ENCODE peak calls at places on chromosomes 13 and 19, in six cellular contexts. R is HCT116; N is tibial nerve; Y is fibroblast of mammary gland; G is nephron progenitor cell; Z is CD4-positive, alpha-beta T cell. B is an unnamed sample.

GRCh38 chr19:40317338-40317737 is 30.9 kb downstream of the C19orf47 start:
- DNase-seq in R (no peak), N (no peak), Y (no peak), G (no peak), Z (no peak), B (no peak)

GRCh38 chr19:46791944-46792343 is 3.5 kb upstream of the SLC1A5 start:
- DNase-seq in R (no peak), N (no peak), Y (no peak), G (no peak), Z (peak), B (no peak)

GRCh38 chr13:97353927-97354326 is 80.0 kb upstream of the RAP2A start:
- DNase-seq in R (no peak), N (no peak), Y (peak), G (no peak), Z (no peak), B (no peak)

GRCh38 chr19:17669419-17669818 is 18.7 kb downstream of the UNC13A start:
- DNase-seq in R (no peak), N (no peak), Y (no peak), G (no peak), Z (no peak), B (no peak)

GRCh38 chr19:8731428-8732169 is 10.2 kb downstream of the OR2Z1 start:
- DNase-seq in R (no peak), N (no peak), Y (no peak), G (peak), Z (no peak), B (no peak)

GRCh38 chr19:51660975-51661600 is 14.5 kb upstream of the SIGLEC14 start:
- DNase-seq in R (peak), N (peak), Y (peak), G (peak), Z (peak), B (peak)

GRCh38 chr19:3374369-3375112 is 8.2 kb downstream of the NFIC start:
- DNase-seq in R (no peak), N (peak), Y (no peak), G (no peak), Z (no peak), B (no peak)

GRCh38 chr13:59099182-59099950 is 1064.4 kb downstream of the DIAPH3 start:
- DNase-seq in R (no peak), N (no peak), Y (no peak), G (no peak), Z (no peak), B (no peak)

GRCh38 chr19:39115105-39115847 is 10.3 kb upstream of the PAK4 start:
- DNase-seq in R (no peak), N (no peak), Y (no peak), G (no peak), Z (no peak), B (no peak)

GRCh38 chr19:290539-291521 is at the start of gene PLPP2:
- DNase-seq in R (no peak), N (no peak), Y (no peak), G (no peak), Z (no peak), B (no peak)

GRCh38 chr19:19230999-19231398 is 19.2 kb downstream of the NCAN start:
- DNase-seq in R (no peak), N (no peak), Y (no peak), G (no peak), Z (no peak), B (no peak)

GRCh38 chr19:18292810-18293641 is 11.6 kb upstream of the JUND start:
- DNase-seq in R (peak), N (peak), Y (peak), G (peak), Z (no peak), B (peak)

GRCh38 chr13:75946746-75947397 is 310.7 kb downstream of the LMO7 start:
- DNase-seq in R (no peak), N (no peak), Y (no peak), G (no peak), Z (no peak), B (no peak)

GRCh38 chr13:114020750-114021463 is 47.0 kb upstream of the C13orf46 start:
- DNase-seq in R (no peak), N (no peak), Y (no peak), G (no peak), Z (no peak), B (no peak)

GRCh38 chr13:35210234-35210633 is 266.3 kb downstream of the MAB21L1 start:
- DNase-seq in R (no peak), N (no peak), Y (peak), G (no peak), Z (no peak), B (no peak)

GRCh38 chr19:58554494-58555368 is at the start of gene CHMP2A:
- DNase-seq in R (peak), N (peak), Y (peak), G (peak), Z (peak), B (peak)

GRCh38 chr13:24185591-24186232 is 25.2 kb downstream of the SPATA13 start:
- DNase-seq in R (no peak), N (no peak), Y (peak), G (no peak), Z (no peak), B (no peak)

GRCh38 chr19:4691383-4691782 is 21.2 kb upstream of the MYDGF start:
- DNase-seq in R (no peak), N (peak), Y (no peak), G (no peak), Z (no peak), B (no peak)

GRCh38 chr13:18714889-18715288 is 466.7 kb downstream of the TUBA3C start:
- DNase-seq in R (no peak), N (no peak), Y (no peak), G (no peak), Z (no peak), B (no peak)

GRCh38 chr13:104823709-104824108 is 1711.8 kb downstream of the EFNB2 start:
- DNase-seq in R (no peak), N (no peak), Y (no peak), G (no peak), Z (no peak), B (no peak)

GRCh38 chr19:17889609-17890214 is 18.0 kb downstream of the SLC5A5 start:
- DNase-seq in R (no peak), N (no peak), Y (peak), G (peak), Z (no peak), B (no peak)

DNA sequence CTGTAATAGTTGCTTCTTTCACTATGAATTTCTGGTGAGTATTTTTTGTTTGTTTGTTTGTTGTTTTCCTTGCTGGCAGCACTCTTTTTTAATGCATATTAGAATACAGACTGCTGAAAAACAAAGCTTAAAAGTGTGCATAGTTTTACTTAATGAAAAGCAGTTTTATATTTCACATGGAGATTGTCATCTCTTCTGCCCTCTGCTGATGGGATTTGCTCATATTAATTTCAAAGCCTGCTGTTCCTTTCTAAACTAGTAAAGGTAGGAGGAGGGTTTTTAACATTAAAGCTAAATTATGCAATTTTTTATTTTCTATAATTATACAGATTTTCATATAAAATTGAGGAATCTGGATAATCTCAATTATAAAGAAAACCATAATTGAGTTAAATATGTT is 692.6 kb upstream of the SLITRK1 start:
- DNase-seq in R (no peak), N (no peak), Y (peak), G (no peak), Z (no peak), B (no peak)
- TF ChIP-seq CTCF in R (no peak), N (no peak), Y (peak), G (no peak), Z (no peak), B (no peak)

GRCh38 chr13:44989941-44990340 is 603 bp downstream of the GPALPP1 start:
- DNase-seq in R (no peak), N (no peak), Y (no peak), G (no peak), Z (no peak), B (no peak)

DNA sequence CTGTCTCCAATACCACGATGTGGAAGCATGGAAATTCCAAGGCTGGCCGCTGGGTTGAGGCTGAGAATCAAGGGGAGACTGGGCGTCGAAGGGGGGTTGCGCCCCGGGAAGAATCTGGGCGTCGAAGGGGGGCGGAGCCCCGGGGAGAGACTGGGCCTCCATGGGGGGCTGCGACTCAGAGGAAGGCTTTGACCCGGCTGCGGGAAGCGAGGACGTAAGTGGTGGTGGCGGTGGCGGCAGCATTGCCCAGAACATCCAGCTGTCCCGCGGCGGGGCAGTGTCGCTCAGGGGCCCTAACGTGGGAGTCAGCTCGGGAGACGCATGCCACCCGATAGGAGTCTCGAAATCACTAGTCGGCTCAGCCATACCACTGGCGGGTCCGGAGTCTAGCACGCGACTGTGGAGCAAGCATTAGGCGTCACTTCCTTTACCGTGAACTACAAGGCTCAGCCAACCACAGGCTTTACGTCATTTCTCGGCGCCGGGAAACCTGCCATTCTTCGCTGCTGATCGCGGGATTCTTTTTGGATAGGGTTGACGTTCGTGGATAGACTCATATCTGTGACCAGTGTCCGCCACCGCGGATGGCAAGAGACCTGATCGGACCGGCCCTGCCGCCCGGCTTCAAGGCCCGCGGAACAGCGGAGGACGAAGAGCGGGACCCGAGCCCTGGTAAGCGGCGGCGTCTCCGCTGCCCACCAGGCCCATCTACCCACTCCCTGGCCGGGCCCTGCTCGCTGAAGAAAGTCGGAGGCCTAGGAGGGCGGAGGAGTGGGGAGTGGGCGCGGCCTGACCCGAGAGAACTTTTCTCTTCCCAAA is at the start of the genes GPALPP1 and NUFIP1:
- DNase-seq in R (peak), N (peak), Y (peak), G (peak), Z (peak), B (peak)
- TF ChIP-seq CTCF in R (no peak), N (no peak), Y (no peak), G (no peak), Z (no peak), B (no peak)

GRCh38 chr13:43195551-43195950 is 172.2 kb downstream of the DNAJC15 start:
- DNase-seq in R (no peak), N (no peak), Y (no peak), G (no peak), Z (no peak), B (no peak)
- TF ChIP-seq CTCF in R (peak), N (no peak), Y (peak), G (no peak), Z (no peak), B (no peak)

DNA sequence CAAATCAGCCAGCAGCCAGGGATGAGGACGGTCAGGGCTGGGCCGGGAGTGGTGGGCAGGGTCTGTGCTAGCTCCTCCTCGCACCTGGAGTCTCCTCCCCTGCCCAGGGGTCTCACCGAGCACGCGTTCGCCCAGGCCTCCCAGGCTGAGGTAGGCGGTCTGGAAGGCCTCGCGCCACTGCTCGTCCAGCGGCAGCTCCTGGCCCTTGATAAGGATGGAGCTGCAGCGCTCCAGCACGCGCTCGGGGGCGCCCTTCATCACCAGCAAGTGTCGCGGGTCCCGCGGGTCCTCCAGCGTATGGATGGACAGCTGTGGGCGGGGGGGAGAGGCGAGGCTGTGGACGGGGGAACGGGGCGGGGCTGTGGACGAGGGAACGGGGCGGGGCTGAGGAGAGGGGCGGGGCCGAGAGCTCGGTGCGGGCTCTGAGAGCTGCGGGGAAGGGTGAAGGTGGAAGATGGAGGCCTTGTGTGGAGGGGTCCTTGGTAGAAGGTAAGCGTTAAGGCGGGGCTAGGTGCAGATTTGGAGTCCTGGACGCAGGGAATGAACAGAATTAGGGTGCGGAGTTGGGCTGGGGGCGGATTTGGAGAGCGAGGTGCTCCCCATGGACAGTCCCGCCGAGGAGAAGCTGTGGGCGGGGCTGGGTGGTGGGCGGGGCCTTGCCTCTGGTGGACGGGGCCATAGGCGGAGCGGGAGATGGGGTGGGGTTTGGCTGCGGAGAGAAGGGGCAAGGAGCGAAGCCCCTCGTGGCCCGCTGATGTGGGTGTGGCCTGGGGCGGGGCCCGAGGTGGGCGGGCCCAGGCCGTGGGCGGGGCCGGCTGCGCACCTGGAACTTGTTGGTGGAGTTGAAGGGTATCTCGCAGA is 5.7 kb downstream of the ATP4A start:
- DNase-seq in R (peak), N (no peak), Y (peak), G (peak), Z (peak), B (no peak)
- TF ChIP-seq CTCF in R (no peak), N (no peak), Y (no peak), G (no peak), Z (no peak), B (no peak)

GRCh38 chr13:91684746-91685145 is 286.3 kb downstream of the GPC5 start:
- DNase-seq in R (no peak), N (no peak), Y (no peak), G (no peak), Z (no peak), B (no peak)
- TF ChIP-seq CTCF in R (no peak), N (no peak), Y (no peak), G (no peak), Z (no peak), B (no peak)

B was measured in CD14-positive monocyte.